ENCODE peak calls at places on chromosomes 5 and 9, in ten cellular contexts. V is heart right ventricle, K is Peyer's patch, G is stomach, A is left lung, Z is mammary epithelial cell, J is heart left ventricle, S is astrocyte, U is IMR-90, X is tibial artery. B is an unnamed sample.

GRCh38 chr5:18761801-18762200 is 1127.5 kb downstream of the TAF11L14 start:
- DNase-seq in V (no peak), K (no peak), G (no peak), A (no peak), Z (peak), J (no peak), S (peak), U (no peak), X (no peak), B (no peak)

GRCh38 chr5:179269781-179270543 is 75.3 kb downstream of the ADAMTS2 start:
- DNase-seq in V (no peak), K (no peak), G (no peak), A (peak), Z (no peak), J (no peak), S (no peak), U (no peak), X (peak), B (peak)

GRCh38 chr5:79499640-79500273 is 14.2 kb downstream of the HOMER1 start:
- DNase-seq in V (no peak), K (no peak), G (no peak), A (no peak), Z (no peak), J (no peak), S (no peak), U (no peak), X (no peak), B (no peak)

GRCh38 chr5:112604741-112605390 is 132.8 kb upstream of the APC start:
- DNase-seq in V (no peak), K (no peak), G (no peak), A (no peak), Z (no peak), J (no peak), S (no peak), U (no peak), X (no peak), B (no peak)

GRCh38 chr9:116020146-116020545 is 133.4 kb upstream of the PAPPA start:
- DNase-seq in V (no peak), K (no peak), G (no peak), A (no peak), Z (no peak), J (no peak), S (no peak), U (no peak), X (no peak), B (no peak)

GRCh38 chr9:34328500-34328982 is 527 bp downstream of the KIF24 start:
- DNase-seq in V (no peak), K (no peak), G (no peak), A (no peak), Z (no peak), J (no peak), S (no peak), U (no peak), X (no peak), B (no peak)

GRCh38 chr5:119453045-119453383 is 717 bp downstream of the HSD17B4 start:
- DNase-seq in V (no peak), K (no peak), G (peak), A (no peak), Z (no peak), J (no peak), S (peak), U (peak), X (peak), B (peak)

GRCh38 chr9:81673310-81673709 is 16.0 kb downstream of the TLE1 start:
- DNase-seq in V (no peak), K (no peak), G (no peak), A (no peak), Z (no peak), J (no peak), S (no peak), U (no peak), X (no peak), B (no peak)

GRCh38 chr9:32335127-32335526 is 49.3 kb upstream of the ACO1 start:
- DNase-seq in V (no peak), K (no peak), G (no peak), A (no peak), Z (no peak), J (no peak), S (no peak), U (no peak), X (no peak), B (no peak)

GRCh38 chr9:89820337-89820736 is 215.5 kb downstream of the GADD45G start:
- DNase-seq in V (no peak), K (no peak), G (no peak), A (no peak), Z (no peak), J (no peak), S (no peak), U (no peak), X (no peak), B (no peak)

GRCh38 chr9:134328341-134328840 is 2.1 kb downstream of the RXRA start:
- DNase-seq in V (no peak), K (no peak), G (peak), A (peak), Z (peak), J (peak), S (no peak), U (peak), X (no peak), B (peak)

GRCh38 chr5:63878788-63879187 is 83.5 kb downstream of the HTR1A start:
- DNase-seq in V (no peak), K (no peak), G (no peak), A (no peak), Z (no peak), J (no peak), S (no peak), U (no peak), X (no peak), B (no peak)

GRCh38 chr5:154220625-154221024 is 30.1 kb downstream of the GALNT10 start:
- DNase-seq in V (no peak), K (no peak), G (no peak), A (no peak), Z (peak), J (no peak), S (peak), U (peak), X (no peak), B (no peak)

GRCh38 chr9:117121331-117121730 is 293.5 kb downstream of the ASTN2 start:
- DNase-seq in V (no peak), K (no peak), G (peak), A (no peak), Z (no peak), J (no peak), S (no peak), U (no peak), X (no peak), B (no peak)

GRCh38 chr9:2824564-2824963 is 19.3 kb downstream of the PUM3 start:
- DNase-seq in V (no peak), K (no peak), G (no peak), A (no peak), Z (no peak), J (no peak), S (no peak), U (no peak), X (no peak), B (no peak)

GRCh38 chr5:45376463-45376862 is 319.7 kb downstream of the HCN1 start:
- DNase-seq in V (no peak), K (no peak), G (no peak), A (no peak), Z (no peak), J (no peak), S (peak), U (peak), X (no peak), B (no peak)

GRCh38 chr5:109936996-109937395 is 247.3 kb downstream of the MAN2A1 start:
- DNase-seq in V (no peak), K (no peak), G (no peak), A (no peak), Z (peak), J (no peak), S (no peak), U (no peak), X (no peak), B (no peak)

GRCh38 chr5:135337064-135337463 is 62.0 kb downstream of the MACROH2A1 start:
- DNase-seq in V (peak), K (no peak), G (no peak), A (no peak), Z (peak), J (peak), S (no peak), U (no peak), X (peak), B (no peak)

GRCh38 chr9:22240619-22241018 is 206.0 kb upstream of the DMRTA1 start:
- DNase-seq in V (no peak), K (no peak), G (no peak), A (no peak), Z (peak), J (no peak), S (peak), U (peak), X (no peak), B (no peak)

GRCh38 chr5:125415126-125415525 is 668.7 kb upstream of the ZNF608 start:
- DNase-seq in V (no peak), K (no peak), G (no peak), A (peak), Z (no peak), J (no peak), S (no peak), U (no peak), X (no peak), B (no peak)

GRCh38 chr5:45622365-45622764 is 73.8 kb downstream of the HCN1 start:
- DNase-seq in V (no peak), K (no peak), G (no peak), A (no peak), Z (no peak), J (no peak), S (no peak), U (no peak), X (no peak), B (no peak)

GRCh38 chr9:111798786-111799185 is 4.0 kb upstream of the SHOC1 start:
- DNase-seq in V (no peak), K (no peak), G (no peak), A (no peak), Z (peak), J (no peak), S (peak), U (peak), X (no peak), B (no peak)

GRCh38 chr5:15796557-15796956 is 296.6 kb downstream of the FBXL7 start:
- DNase-seq in V (no peak), K (no peak), G (no peak), A (no peak), Z (no peak), J (no peak), S (no peak), U (no peak), X (no peak), B (no peak)

GRCh38 chr5:15798006-15798405 is 298.0 kb downstream of the FBXL7 start:
- DNase-seq in V (no peak), K (no peak), G (no peak), A (no peak), Z (no peak), J (peak), S (peak), U (no peak), X (no peak), B (no peak)

GRCh38 chr5:15797116-15797515 is 297.1 kb downstream of the FBXL7 start:
- DNase-seq in V (no peak), K (no peak), G (no peak), A (no peak), Z (no peak), J (no peak), S (no peak), U (no peak), X (no peak), B (no peak)

GRCh38 chr5:15794117-15794985 is 294.4 kb downstream of the FBXL7 start:
- DNase-seq in V (no peak), K (no peak), G (no peak), A (no peak), Z (no peak), J (no peak), S (peak), U (peak), X (no peak), B (no peak)

DNA sequence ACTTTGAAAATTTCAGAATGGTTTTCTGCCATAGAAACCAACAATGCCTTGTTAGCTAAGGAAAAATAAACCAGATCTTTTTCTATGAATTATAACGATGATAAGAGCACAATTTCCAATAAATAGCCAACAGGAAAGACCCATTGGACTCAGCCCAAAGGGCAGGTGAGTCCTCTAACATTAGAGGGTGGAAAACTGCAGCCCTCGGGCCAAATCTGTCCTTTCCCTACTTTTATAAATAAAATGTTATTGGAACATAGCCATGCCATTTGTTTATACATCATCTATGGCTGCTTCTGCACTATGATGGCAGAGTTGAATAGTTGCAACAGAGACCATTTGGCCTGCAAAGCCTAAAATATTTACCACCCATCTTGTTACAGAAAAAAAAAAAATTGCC is 296.1 kb downstream of the FBXL7 start:
- DNase-seq in V (no peak), K (no peak), G (no peak), A (no peak), Z (no peak), J (no peak), S (no peak), U (no peak), X (no peak), B (no peak)
- H3K27ac ChIP-seq in V (peak), K (no peak), G (no peak), A (no peak), Z (no peak), J (no peak), S (no peak), U (no peak), X (no peak), B (no peak)

DNA sequence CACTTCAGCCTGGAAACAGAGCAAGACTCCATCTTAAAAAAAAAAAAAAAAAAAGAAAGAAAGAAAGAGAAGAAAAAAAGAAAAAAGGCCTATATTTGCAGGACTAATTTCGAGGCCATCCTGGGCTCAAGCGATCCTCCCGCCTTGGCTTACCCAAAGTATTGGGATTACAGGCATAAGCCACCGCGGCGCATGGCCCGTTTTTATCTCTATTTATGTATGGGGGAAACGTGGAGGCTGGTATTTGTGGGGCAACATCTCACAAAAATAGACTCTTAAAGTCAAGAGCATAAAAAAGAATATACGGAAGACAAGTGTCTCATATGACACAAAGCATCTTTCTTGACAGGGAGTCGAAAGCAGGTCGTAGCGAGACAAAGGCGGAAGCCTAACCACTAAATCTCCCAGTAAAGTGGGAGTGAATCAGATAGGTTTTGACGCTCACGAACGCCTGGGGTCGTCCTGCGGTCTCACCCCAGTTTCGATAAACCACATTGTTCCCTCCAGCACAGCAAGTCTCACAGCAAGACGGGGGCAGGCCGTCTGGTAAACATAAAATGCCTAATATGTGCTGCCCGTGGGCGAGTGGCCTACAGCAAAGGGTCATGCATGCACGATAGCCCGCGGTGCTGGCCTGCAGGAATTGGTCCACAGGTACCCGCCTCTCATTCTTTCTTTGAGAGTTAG is 1.8 kb upstream of the TRIM41 start:
- DNase-seq in V (no peak), K (no peak), G (no peak), A (no peak), Z (no peak), J (no peak), S (no peak), U (no peak), X (no peak), B (no peak)
- TF ChIP-seq CTCF in V (no peak), K (no peak), G (no peak), A (no peak), Z (no peak), J (no peak), S (no peak), U (no peak), X (no peak), B (no peak)

GRCh38 chr5:149870697-149871096 is 73.9 kb downstream of the PDE6A start:
- DNase-seq in V (no peak), K (no peak), G (no peak), A (no peak), Z (no peak), J (no peak), S (no peak), U (no peak), X (no peak), B (no peak)
- H3K27ac ChIP-seq in V (no peak), K (peak), G (no peak), A (no peak), Z (no peak), J (no peak), S (no peak), U (no peak), X (no peak), B (no peak)

DNA sequence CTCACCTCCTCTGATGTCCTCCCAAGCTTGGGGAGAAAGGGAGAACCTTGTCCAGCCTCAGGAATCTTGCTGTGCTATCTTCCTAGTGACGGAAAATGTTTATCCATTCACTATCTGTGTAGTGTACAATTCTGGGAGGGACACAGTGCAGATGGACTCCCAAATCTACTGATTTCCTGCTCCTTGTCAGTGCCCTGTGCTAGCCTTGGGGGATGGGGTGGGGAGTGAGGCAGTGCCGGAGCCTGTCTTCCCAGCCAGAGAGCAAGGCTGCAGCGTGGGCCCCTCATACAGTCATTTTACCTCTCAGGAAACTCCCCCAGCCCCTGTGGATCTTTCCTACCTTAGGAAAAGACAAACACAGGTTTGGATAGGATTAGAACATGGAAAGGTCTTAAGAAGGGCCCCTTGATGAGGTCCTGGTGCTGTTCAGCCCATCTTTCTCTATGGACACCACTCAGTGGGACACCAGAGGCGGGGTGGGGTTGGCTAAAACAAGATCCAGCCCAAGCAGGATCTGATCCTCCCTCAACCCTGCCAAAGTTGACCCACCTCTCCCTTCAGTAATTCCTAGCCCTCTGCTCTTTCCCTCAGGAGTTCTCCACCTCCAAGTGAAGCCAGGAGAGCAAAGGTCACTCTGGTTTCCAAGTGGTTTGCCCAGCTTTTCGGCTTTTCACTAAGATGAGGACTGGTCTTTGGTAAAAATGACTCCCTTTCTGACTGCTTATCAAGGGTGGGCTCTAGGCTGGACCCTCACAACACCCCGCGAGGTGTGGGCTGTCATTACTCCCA is 3.4 kb downstream of the DOLK start:
- DNase-seq in V (no peak), K (no peak), G (no peak), A (no peak), Z (no peak), J (no peak), S (no peak), U (no peak), X (peak), B (no peak)
- TF ChIP-seq CTCF in V (no peak), K (no peak), G (no peak), A (no peak), Z (no peak), J (no peak), S (no peak), U (no peak), X (no peak), B (no peak)

DNA sequence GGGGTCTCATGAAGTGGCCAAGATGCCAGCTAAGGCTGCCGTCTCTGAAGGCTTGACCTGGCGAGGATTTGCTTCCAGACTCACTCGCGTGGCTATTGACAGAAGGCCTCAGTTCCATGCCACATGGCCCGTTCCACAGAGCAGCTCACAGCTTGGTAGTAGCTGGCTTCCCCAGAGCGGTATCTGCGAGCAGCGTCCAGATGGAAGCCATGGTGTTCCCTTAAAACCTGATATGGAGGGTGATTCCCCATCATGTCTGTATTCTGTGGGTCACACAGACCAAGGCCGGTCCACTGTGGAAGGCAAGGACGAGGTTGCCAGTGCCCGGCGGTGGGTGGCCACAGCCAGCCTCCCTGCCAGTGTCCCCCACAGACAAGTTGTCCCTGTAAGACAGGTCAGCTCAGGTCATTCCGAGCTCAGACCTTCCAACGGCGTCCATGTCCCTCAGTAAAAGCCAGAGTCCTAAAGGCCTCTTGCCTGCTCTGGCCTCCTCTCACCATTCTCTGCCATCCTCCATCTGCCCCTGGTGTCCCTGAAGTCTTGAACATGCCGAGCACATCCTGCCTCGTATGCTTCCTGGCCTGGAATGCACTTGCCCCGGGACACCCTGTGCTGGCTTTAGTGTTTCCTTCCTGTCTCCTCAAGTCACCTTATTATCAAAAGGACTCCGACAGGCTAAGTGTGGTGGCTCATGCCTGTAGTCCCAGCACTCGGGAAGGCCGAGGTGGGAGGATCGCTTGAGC is 61.3 kb upstream of the LRRTM2 start:
- DNase-seq in V (no peak), K (no peak), G (peak), A (peak), Z (no peak), J (peak), S (no peak), U (no peak), X (no peak), B (no peak)
- H3K27ac ChIP-seq in V (peak), K (peak), G (peak), A (peak), Z (no peak), J (peak), S (no peak), U (no peak), X (no peak), B (peak)

GRCh38 chr9:6106576-6107339 is 91.3 kb upstream of the RANBP6 start:
- DNase-seq in V (peak), K (no peak), G (no peak), A (no peak), Z (peak), J (peak), S (no peak), U (peak), X (no peak), B (no peak)
- TF ChIP-seq CTCF in V (peak), K (no peak), G (no peak), A (no peak), Z (peak), J (peak), S (no peak), U (no peak), X (peak), B (peak)

B was measured in lower lobe of right lung.